ENCODE peak calls at places on chromosomes 16 and 17, in seven cellular contexts. One of them, this sample, is unnamed.

GRCh38 chr16:30715777-30716445 is 16.9 kb downstream of the SRCAP start:
- DNase-seq in tibial artery: no peak
- DNase-seq in thoracic aorta: no peak
- DNase-seq in GM06990: no peak
- DNase-seq in right atrium auricular region: no peak
- DNase-seq in astrocyte of the cerebellum: no peak
- DNase-seq in OCI-LY7: no peak
- DNase-seq in this sample: peak

GRCh38 chr17:14004927-14005630 is 64.2 kb upstream of the COX10 start:
- DNase-seq in right atrium auricular region: no peak
- DNase-seq in GM06990: no peak
- DNase-seq in thoracic aorta: no peak
- DNase-seq in tibial artery: no peak
- DNase-seq in astrocyte of the cerebellum: no peak
- DNase-seq in OCI-LY7: no peak
- DNase-seq in this sample: no peak

GRCh38 chr16:27311449-27311831 is 2.3 kb upstream of the IL4R start:
- DNase-seq in right atrium auricular region: no peak
- DNase-seq in thoracic aorta: no peak
- DNase-seq in GM06990: no peak
- DNase-seq in tibial artery: peak
- DNase-seq in OCI-LY7: no peak
- DNase-seq in astrocyte of the cerebellum: no peak
- DNase-seq in this sample: peak

GRCh38 chr17:13647551-13647950 is 45.8 kb upstream of the HS3ST3A1 start:
- DNase-seq in GM06990: no peak
- DNase-seq in thoracic aorta: no peak
- DNase-seq in right atrium auricular region: no peak
- DNase-seq in tibial artery: no peak
- DNase-seq in astrocyte of the cerebellum: no peak
- DNase-seq in OCI-LY7: no peak
- DNase-seq in this sample: peak

GRCh38 chr16:81703177-81704155 is 75.6 kb upstream of the PLCG2 start:
- DNase-seq in GM06990: no peak
- DNase-seq in right atrium auricular region: no peak
- DNase-seq in thoracic aorta: no peak
- DNase-seq in tibial artery: no peak
- DNase-seq in OCI-LY7: no peak
- DNase-seq in astrocyte of the cerebellum: no peak
- DNase-seq in this sample: peak

GRCh38 chr16:49857423-49858181 is 1.7 kb upstream of the ZNF423 start:
- DNase-seq in GM06990: peak
- DNase-seq in thoracic aorta: no peak
- DNase-seq in OCI-LY7: peak
- DNase-seq in astrocyte of the cerebellum: no peak
- DNase-seq in tibial artery: peak
- DNase-seq in right atrium auricular region: no peak
- DNase-seq in this sample: peak

GRCh38 chr17:66397486-66397885 is 95.1 kb downstream of the PRKCA start:
- DNase-seq in astrocyte of the cerebellum: no peak
- DNase-seq in OCI-LY7: no peak
- DNase-seq in right atrium auricular region: no peak
- DNase-seq in GM06990: no peak
- DNase-seq in tibial artery: no peak
- DNase-seq in thoracic aorta: no peak
- DNase-seq in this sample: no peak

GRCh38 chr17:49501496-49501895 is 6.4 kb downstream of the NGFR start:
- DNase-seq in GM06990: no peak
- DNase-seq in thoracic aorta: no peak
- DNase-seq in OCI-LY7: no peak
- DNase-seq in astrocyte of the cerebellum: no peak
- DNase-seq in tibial artery: no peak
- DNase-seq in right atrium auricular region: no peak
- DNase-seq in this sample: no peak

GRCh38 chr16:25827709-25828108 is 135.9 kb downstream of the HS3ST4 start:
- DNase-seq in astrocyte of the cerebellum: no peak
- DNase-seq in tibial artery: no peak
- DNase-seq in thoracic aorta: no peak
- DNase-seq in GM06990: no peak
- DNase-seq in OCI-LY7: no peak
- DNase-seq in right atrium auricular region: no peak
- DNase-seq in this sample: no peak

GRCh38 chr17:3557768-3558583 is at the start of gene TRPV3:
- DNase-seq in astrocyte of the cerebellum: no peak
- DNase-seq in tibial artery: no peak
- DNase-seq in thoracic aorta: no peak
- DNase-seq in GM06990: peak
- DNase-seq in right atrium auricular region: no peak
- DNase-seq in OCI-LY7: no peak
- DNase-seq in this sample: no peak

GRCh38 chr16:49564577-49565224 is 191.1 kb downstream of the C16orf78 start:
- DNase-seq in tibial artery: no peak
- DNase-seq in right atrium auricular region: no peak
- DNase-seq in thoracic aorta: no peak
- DNase-seq in OCI-LY7: no peak
- DNase-seq in GM06990: no peak
- DNase-seq in astrocyte of the cerebellum: peak
- DNase-seq in this sample: no peak

GRCh38 chr16:71610936-71611871 is 14.8 kb upstream of the MARVELD3 start:
- DNase-seq in GM06990: peak
- DNase-seq in OCI-LY7: peak
- DNase-seq in thoracic aorta: no peak
- DNase-seq in astrocyte of the cerebellum: no peak
- DNase-seq in tibial artery: peak
- DNase-seq in right atrium auricular region: peak
- DNase-seq in this sample: peak

GRCh38 chr17:59786536-59787319 is 79.3 kb downstream of the VMP1 start:
- DNase-seq in GM06990: peak
- DNase-seq in right atrium auricular region: peak
- DNase-seq in tibial artery: peak
- DNase-seq in astrocyte of the cerebellum: peak
- DNase-seq in thoracic aorta: peak
- DNase-seq in OCI-LY7: peak
- DNase-seq in this sample: peak

GRCh38 chr16:55701442-55702319 is 45.9 kb downstream of the SLC6A2 start:
- DNase-seq in thoracic aorta: no peak
- DNase-seq in GM06990: no peak
- DNase-seq in right atrium auricular region: peak
- DNase-seq in astrocyte of the cerebellum: peak
- DNase-seq in OCI-LY7: peak
- DNase-seq in tibial artery: peak
- DNase-seq in this sample: peak

GRCh38 chr17:78338860-78339259 is 21.0 kb downstream of the SOCS3 start:
- DNase-seq in thoracic aorta: no peak
- DNase-seq in OCI-LY7: no peak
- DNase-seq in right atrium auricular region: no peak
- DNase-seq in GM06990: no peak
- DNase-seq in astrocyte of the cerebellum: no peak
- DNase-seq in tibial artery: no peak
- DNase-seq in this sample: no peak

GRCh38 chr17:81081619-81082176 is 46.7 kb downstream of the BAIAP2 start:
- DNase-seq in astrocyte of the cerebellum: no peak
- DNase-seq in right atrium auricular region: no peak
- DNase-seq in OCI-LY7: no peak
- DNase-seq in thoracic aorta: no peak
- DNase-seq in GM06990: no peak
- DNase-seq in tibial artery: no peak
- DNase-seq in this sample: no peak

GRCh38 chr17:50905460-50905803 is 39.3 kb upstream of the TOB1 start:
- DNase-seq in thoracic aorta: no peak
- DNase-seq in astrocyte of the cerebellum: no peak
- DNase-seq in tibial artery: no peak
- DNase-seq in GM06990: no peak
- DNase-seq in OCI-LY7: no peak
- DNase-seq in right atrium auricular region: no peak
- DNase-seq in this sample: no peak

GRCh38 chr17:50902768-50903353 is 36.7 kb upstream of the TOB1 start:
- DNase-seq in GM06990: no peak
- DNase-seq in right atrium auricular region: no peak
- DNase-seq in tibial artery: no peak
- DNase-seq in thoracic aorta: no peak
- DNase-seq in OCI-LY7: no peak
- DNase-seq in astrocyte of the cerebellum: no peak
- DNase-seq in this sample: no peak

GRCh38 chr17:50904522-50905459 is 38.6 kb upstream of the TOB1 start:
- DNase-seq in astrocyte of the cerebellum: peak
- DNase-seq in GM06990: no peak
- DNase-seq in right atrium auricular region: no peak
- DNase-seq in OCI-LY7: peak
- DNase-seq in tibial artery: peak
- DNase-seq in thoracic aorta: peak
- DNase-seq in this sample: no peak

GRCh38 chr17:50906443-50906842 is 40.3 kb upstream of the TOB1 start:
- DNase-seq in right atrium auricular region: no peak
- DNase-seq in OCI-LY7: no peak
- DNase-seq in GM06990: no peak
- DNase-seq in tibial artery: no peak
- DNase-seq in thoracic aorta: no peak
- DNase-seq in astrocyte of the cerebellum: no peak
- DNase-seq in this sample: no peak

DNA sequence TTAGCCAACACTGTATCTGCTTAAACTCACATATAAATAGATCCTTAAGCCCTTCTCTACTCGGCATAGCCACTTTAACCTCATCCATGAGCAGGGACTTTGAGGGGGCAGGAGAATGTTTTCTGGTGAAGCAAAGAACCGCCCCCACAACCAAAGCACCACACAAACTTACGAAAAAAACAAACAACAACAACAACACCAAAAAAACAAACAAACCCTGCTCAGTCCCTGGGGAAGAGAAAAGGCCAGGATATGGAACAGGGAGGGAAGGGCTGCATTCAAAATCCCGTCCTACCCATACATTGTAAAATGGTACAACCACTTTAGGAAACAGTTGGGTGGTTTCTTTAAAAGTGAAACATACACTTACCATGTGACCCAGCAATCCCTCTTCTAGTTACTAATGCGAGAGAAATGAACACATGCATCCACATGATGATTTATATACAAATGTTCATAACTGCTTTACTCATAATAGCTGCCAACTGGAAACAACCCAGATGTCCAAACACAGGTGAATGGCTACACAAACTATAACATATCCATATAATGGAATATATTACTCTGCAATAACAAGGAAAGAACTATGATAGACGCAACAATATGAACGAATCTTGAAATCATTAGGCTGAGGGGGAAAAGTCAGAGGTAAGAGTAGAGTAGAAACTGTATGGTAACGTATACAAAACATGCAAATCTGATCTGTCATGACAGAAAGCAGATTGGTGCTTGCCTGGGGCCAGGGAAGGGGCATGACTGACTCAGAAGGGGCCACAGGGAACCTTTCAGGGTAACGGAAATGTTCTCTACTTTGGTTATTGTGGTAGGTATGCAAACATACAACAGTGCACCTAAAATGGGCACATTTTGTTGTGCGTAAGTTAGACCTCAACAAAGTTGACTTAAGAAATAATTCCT is 37.7 kb upstream of the TOB1 start:
- DNase-seq in astrocyte of the cerebellum: no peak
- DNase-seq in OCI-LY7: peak
- DNase-seq in thoracic aorta: no peak
- DNase-seq in tibial artery: no peak
- DNase-seq in GM06990: no peak
- DNase-seq in right atrium auricular region: no peak
- DNase-seq in this sample: peak
- H3K4me3 ChIP-seq in astrocyte of the cerebellum: no peak
- H3K4me3 ChIP-seq in OCI-LY7: peak
- H3K4me3 ChIP-seq in thoracic aorta: peak
- H3K4me3 ChIP-seq in tibial artery: no peak
- H3K4me3 ChIP-seq in GM06990: no peak
- H3K4me3 ChIP-seq in right atrium auricular region: no peak
- H3K4me3 ChIP-seq in this sample: no peak

DNA sequence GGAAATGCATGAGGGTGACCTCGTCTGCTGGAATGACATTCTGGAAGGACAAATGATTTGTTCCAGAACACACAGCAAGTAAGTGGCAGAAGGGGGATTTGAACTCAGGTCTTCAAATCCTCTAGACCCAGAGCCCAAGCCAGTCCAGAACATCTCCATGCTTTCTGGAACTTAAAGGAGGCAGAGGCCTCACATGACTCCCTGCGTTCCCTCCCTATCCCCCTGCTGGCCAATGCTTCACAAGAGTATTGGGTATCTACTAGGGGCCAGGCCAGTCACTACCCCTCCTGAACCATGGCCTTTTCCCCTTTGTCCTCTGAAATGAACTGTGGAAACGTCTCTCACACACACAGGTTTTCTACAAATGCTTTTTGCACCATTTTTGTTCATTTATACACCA is 7.6 kb upstream of the BEAN1 start:
- DNase-seq in GM06990: no peak
- DNase-seq in astrocyte of the cerebellum: no peak
- DNase-seq in OCI-LY7: no peak
- DNase-seq in thoracic aorta: no peak
- DNase-seq in right atrium auricular region: no peak
- DNase-seq in tibial artery: no peak
- DNase-seq in this sample: no peak
- TF ChIP-seq CTCF in GM06990: no peak
- TF ChIP-seq CTCF in astrocyte of the cerebellum: peak
- TF ChIP-seq CTCF in OCI-LY7: peak
- TF ChIP-seq CTCF in thoracic aorta: no peak
- TF ChIP-seq CTCF in right atrium auricular region: no peak
- TF ChIP-seq CTCF in tibial artery: no peak
- TF ChIP-seq CTCF in this sample: no peak

DNA sequence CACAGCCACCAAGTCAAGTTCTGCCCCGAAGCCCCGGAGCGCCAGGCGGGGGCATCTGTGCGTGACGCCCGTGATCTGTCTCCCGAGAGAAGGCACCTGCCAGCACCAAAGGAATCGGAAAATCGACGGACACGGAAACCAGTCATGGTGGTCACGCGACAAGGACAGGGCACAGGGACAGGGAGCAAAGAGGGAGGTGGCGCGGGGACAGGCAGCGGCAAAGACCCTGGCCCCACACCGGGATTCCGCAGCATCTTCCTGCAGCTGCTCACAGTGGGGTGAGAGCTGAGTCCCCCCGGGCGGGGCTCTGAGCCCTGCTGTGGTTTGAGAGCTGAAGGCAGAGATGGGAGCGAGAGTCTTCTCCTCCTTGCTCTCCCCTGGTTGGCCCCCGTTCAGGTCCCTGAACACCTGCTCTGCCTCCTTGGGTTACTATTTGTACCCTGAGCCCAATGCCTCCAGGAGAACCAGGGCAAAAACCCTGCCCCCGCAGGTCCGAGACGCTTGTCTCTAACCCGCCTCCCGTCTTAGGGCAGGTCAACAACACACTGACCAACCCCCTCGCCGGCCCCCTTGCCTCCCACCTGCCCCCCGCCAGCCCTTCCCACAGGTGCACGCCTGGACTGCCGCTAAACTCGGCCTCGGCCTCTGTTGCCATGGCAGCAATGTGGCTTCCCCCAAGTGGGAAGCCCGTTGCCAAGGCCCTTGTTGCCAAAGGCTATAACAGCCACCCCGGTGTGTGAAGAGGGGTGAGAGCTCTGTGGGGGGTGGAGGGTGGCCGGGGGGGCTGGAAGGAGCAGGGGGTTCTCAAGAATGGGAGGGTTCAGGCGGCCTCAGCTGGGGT is 56.2 kb downstream of the ABR start:
- DNase-seq in thoracic aorta: no peak
- DNase-seq in right atrium auricular region: no peak
- DNase-seq in GM06990: no peak
- DNase-seq in OCI-LY7: peak
- DNase-seq in tibial artery: no peak
- DNase-seq in astrocyte of the cerebellum: no peak
- DNase-seq in this sample: no peak
- H3K4me3 ChIP-seq in thoracic aorta: peak
- H3K4me3 ChIP-seq in right atrium auricular region: no peak
- H3K4me3 ChIP-seq in GM06990: no peak
- H3K4me3 ChIP-seq in OCI-LY7: peak
- H3K4me3 ChIP-seq in tibial artery: no peak
- H3K4me3 ChIP-seq in astrocyte of the cerebellum: no peak
- H3K4me3 ChIP-seq in this sample: no peak

GRCh38 chr17:34474706-34475105 is 104.7 kb upstream of the TMEM132E start:
- DNase-seq in right atrium auricular region: no peak
- DNase-seq in OCI-LY7: no peak
- DNase-seq in tibial artery: no peak
- DNase-seq in GM06990: no peak
- DNase-seq in astrocyte of the cerebellum: no peak
- DNase-seq in thoracic aorta: no peak
- DNase-seq in this sample: no peak
- TF ChIP-seq CTCF in right atrium auricular region: no peak
- TF ChIP-seq CTCF in OCI-LY7: no peak
- TF ChIP-seq CTCF in tibial artery: no peak
- TF ChIP-seq CTCF in GM06990: no peak
- TF ChIP-seq CTCF in astrocyte of the cerebellum: no peak
- TF ChIP-seq CTCF in thoracic aorta: no peak
- TF ChIP-seq CTCF in this sample: no peak